ENCODE peak calls at places on chromosome 21, in five cellular contexts. One of them, this sample, is unnamed. For H3K27me3, the result is how much of the 10 kb centered on the place peaks cover.

GRCh38 chr21:33940164-33940563 is 24.6 kb upstream of the ATP5PO start:
- DNase-seq in ovary: no peak
- DNase-seq in stomach: no peak
- DNase-seq in suprapubic skin: no peak
- DNase-seq in K562: no peak
- DNase-seq in this sample: no peak

GRCh38 chr21:34132202-34132601 is 58.8 kb downstream of the MRPS6 start:
- DNase-seq in ovary: no peak
- DNase-seq in suprapubic skin: no peak
- DNase-seq in stomach: no peak
- DNase-seq in K562: no peak
- DNase-seq in this sample: no peak

GRCh38 chr21:15722591-15723324 is 7.0 kb upstream of the USP25 start:
- DNase-seq in K562: no peak
- DNase-seq in suprapubic skin: no peak
- DNase-seq in ovary: no peak
- DNase-seq in stomach: peak
- DNase-seq in this sample: no peak

GRCh38 chr21:29293495-29293894 is 5.2 kb upstream of the BACH1 start:
- DNase-seq in ovary: no peak
- DNase-seq in stomach: no peak
- DNase-seq in suprapubic skin: no peak
- DNase-seq in K562: no peak
- DNase-seq in this sample: no peak

GRCh38 chr21:33640697-33641338 is 723 bp downstream of the CRYZL1 start:
- DNase-seq in stomach: no peak
- DNase-seq in K562: peak
- DNase-seq in suprapubic skin: no peak
- DNase-seq in ovary: no peak
- DNase-seq in this sample: no peak

GRCh38 chr21:40386301-40386911 is 460.6 kb downstream of the DSCAM start:
- DNase-seq in stomach: peak
- DNase-seq in suprapubic skin: no peak
- DNase-seq in K562: peak
- DNase-seq in ovary: no peak
- DNase-seq in this sample: peak

GRCh38 chr21:36917487-36918158 is 48.8 kb downstream of the HLCS start:
- DNase-seq in K562: peak
- DNase-seq in stomach: peak
- DNase-seq in ovary: no peak
- DNase-seq in suprapubic skin: no peak
- DNase-seq in this sample: no peak

GRCh38 chr21:16388291-16388690 is 658.5 kb downstream of the USP25 start:
- DNase-seq in stomach: no peak
- DNase-seq in ovary: no peak
- DNase-seq in K562: no peak
- DNase-seq in suprapubic skin: no peak
- DNase-seq in this sample: no peak

GRCh38 chr21:17050646-17051045 is 462.2 kb upstream of the CXADR start:
- DNase-seq in suprapubic skin: no peak
- DNase-seq in ovary: no peak
- DNase-seq in stomach: no peak
- DNase-seq in K562: no peak
- DNase-seq in this sample: no peak

GRCh38 chr21:15276243-15276642 is 211.4 kb upstream of the NRIP1 start:
- DNase-seq in ovary: no peak
- DNase-seq in suprapubic skin: no peak
- DNase-seq in K562: no peak
- DNase-seq in stomach: no peak
- DNase-seq in this sample: no peak

GRCh38 chr21:46634966-46635323 is 529 bp upstream of the PRMT2 start:
- DNase-seq in stomach: peak
- DNase-seq in suprapubic skin: no peak
- DNase-seq in K562: peak
- DNase-seq in ovary: peak
- DNase-seq in this sample: peak

GRCh38 chr21:16891821-16892220 is 621.0 kb upstream of the CXADR start:
- DNase-seq in stomach: no peak
- DNase-seq in K562: no peak
- DNase-seq in ovary: no peak
- DNase-seq in suprapubic skin: no peak
- DNase-seq in this sample: no peak

GRCh38 chr21:27171704-27172103 is 204.8 kb upstream of the ADAMTS5 start:
- DNase-seq in stomach: no peak
- DNase-seq in ovary: no peak
- DNase-seq in K562: no peak
- DNase-seq in suprapubic skin: no peak
- DNase-seq in this sample: no peak

GRCh38 chr21:21010228-21010627 is 12.0 kb downstream of the NCAM2 start:
- DNase-seq in stomach: no peak
- DNase-seq in ovary: no peak
- DNase-seq in K562: no peak
- DNase-seq in suprapubic skin: no peak
- DNase-seq in this sample: no peak

GRCh38 chr21:21279193-21279901 is 281.1 kb downstream of the NCAM2 start:
- DNase-seq in stomach: no peak
- DNase-seq in suprapubic skin: no peak
- DNase-seq in ovary: no peak
- DNase-seq in K562: no peak
- DNase-seq in this sample: no peak

GRCh38 chr21:31498985-31499384 is 154.9 kb upstream of the TIAM1 start:
- DNase-seq in suprapubic skin: no peak
- DNase-seq in ovary: no peak
- DNase-seq in stomach: no peak
- DNase-seq in K562: no peak
- DNase-seq in this sample: no peak

GRCh38 chr21:33109574-33110339 is 39.8 kb downstream of the OLIG1 start:
- DNase-seq in K562: no peak
- DNase-seq in suprapubic skin: peak
- DNase-seq in stomach: no peak
- DNase-seq in ovary: no peak
- DNase-seq in this sample: no peak

GRCh38 chr21:45421846-45422775 is 17.1 kb downstream of the COL18A1 start:
- DNase-seq in ovary: peak
- DNase-seq in suprapubic skin: no peak
- DNase-seq in K562: no peak
- DNase-seq in stomach: no peak
- DNase-seq in this sample: no peak
- H3K27me3 ChIP-seq in ovary: under half
- H3K27me3 ChIP-seq in suprapubic skin: under half
- H3K27me3 ChIP-seq in K562: under half
- H3K27me3 ChIP-seq in stomach: under half
- H3K27me3 ChIP-seq in this sample: under half

DNA sequence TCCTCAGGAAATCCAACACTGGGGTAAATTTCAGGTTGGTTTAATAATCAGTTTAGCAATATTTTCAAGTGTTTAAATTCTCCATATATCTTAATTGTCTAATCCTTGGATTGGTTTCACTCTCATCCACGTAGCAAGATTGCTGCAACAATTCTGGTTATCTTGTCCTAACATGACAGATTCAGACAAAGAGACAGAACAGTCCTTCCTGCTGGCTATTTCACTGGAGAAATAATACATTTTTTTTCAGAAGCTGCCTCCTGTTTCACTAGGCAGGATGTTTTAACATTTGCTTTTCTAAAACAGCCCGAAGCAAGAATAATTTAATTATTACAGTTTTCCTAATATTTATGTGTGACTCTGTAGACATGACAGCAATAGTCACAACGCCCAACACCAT is 2011.2 kb downstream of the NCAM2 start:
- DNase-seq in K562: no peak
- DNase-seq in suprapubic skin: no peak
- DNase-seq in stomach: no peak
- DNase-seq in ovary: no peak
- DNase-seq in this sample: no peak
- TF ChIP-seq EP300 in K562: no peak
- TF ChIP-seq EP300 in suprapubic skin: no peak
- TF ChIP-seq EP300 in stomach: no peak
- TF ChIP-seq EP300 in ovary: no peak
- TF ChIP-seq EP300 in this sample: no peak

DNA sequence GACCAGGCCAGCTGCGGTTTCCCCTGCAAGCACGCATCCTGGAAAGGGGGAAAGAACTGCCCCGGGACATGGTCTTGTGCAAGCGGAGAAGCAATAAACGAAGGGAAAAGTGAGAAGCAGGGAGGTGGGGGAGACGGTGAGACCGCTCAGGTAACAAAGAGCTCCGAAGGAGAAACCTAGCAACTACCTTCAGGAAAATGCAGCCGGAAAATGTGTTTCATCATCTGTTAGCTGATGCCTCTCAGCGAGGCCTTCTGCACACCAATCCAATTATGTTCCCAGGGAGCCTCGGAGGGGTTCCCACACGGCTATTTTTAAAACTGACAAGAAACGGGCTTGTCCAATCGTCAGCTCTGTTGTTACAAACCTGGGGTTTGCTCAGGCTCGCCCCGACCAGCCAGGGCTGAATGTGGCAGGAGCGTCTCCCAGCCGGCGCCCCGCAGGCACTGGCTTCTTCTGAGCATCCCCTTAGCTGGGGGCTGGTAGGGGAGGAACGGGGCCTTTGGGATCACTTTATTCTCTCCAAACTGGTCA is 3.4 kb downstream of the RIPK4 start:
- DNase-seq in stomach: no peak
- DNase-seq in K562: no peak
- DNase-seq in ovary: no peak
- DNase-seq in suprapubic skin: no peak
- DNase-seq in this sample: no peak
- H3K27me3 ChIP-seq in stomach: under half
- H3K27me3 ChIP-seq in K562: half or more
- H3K27me3 ChIP-seq in ovary: under half
- H3K27me3 ChIP-seq in suprapubic skin: under half
- H3K27me3 ChIP-seq in this sample: under half

GRCh38 chr21:43789276-43790052 is at the start of gene RRP1:
- DNase-seq in stomach: peak
- DNase-seq in K562: peak
- DNase-seq in suprapubic skin: peak
- DNase-seq in ovary: peak
- DNase-seq in this sample: peak
- TF ChIP-seq EP300 in stomach: no peak
- TF ChIP-seq EP300 in K562: no peak
- TF ChIP-seq EP300 in suprapubic skin: no peak
- TF ChIP-seq EP300 in ovary: no peak
- TF ChIP-seq EP300 in this sample: peak

GRCh38 chr21:38671716-38672115 is 134.0 kb upstream of the ETS2 start:
- DNase-seq in stomach: no peak
- DNase-seq in suprapubic skin: no peak
- DNase-seq in ovary: no peak
- DNase-seq in K562: no peak
- DNase-seq in this sample: no peak
- H3K27me3 ChIP-seq in stomach: under half
- H3K27me3 ChIP-seq in suprapubic skin: under half
- H3K27me3 ChIP-seq in ovary: under half
- H3K27me3 ChIP-seq in K562: under half
- H3K27me3 ChIP-seq in this sample: under half

GRCh38 chr21:18524097-18524496 is 120.5 kb upstream of the TMPRSS15 start:
- DNase-seq in suprapubic skin: no peak
- DNase-seq in ovary: no peak
- DNase-seq in stomach: no peak
- DNase-seq in K562: no peak
- DNase-seq in this sample: no peak
- TF ChIP-seq EP300 in suprapubic skin: no peak
- TF ChIP-seq EP300 in ovary: no peak
- TF ChIP-seq EP300 in stomach: no peak
- TF ChIP-seq EP300 in K562: no peak
- TF ChIP-seq EP300 in this sample: no peak

GRCh38 chr21:18986197-18986596 is 582.6 kb upstream of the TMPRSS15 start:
- DNase-seq in ovary: no peak
- DNase-seq in stomach: no peak
- DNase-seq in suprapubic skin: no peak
- DNase-seq in K562: no peak
- DNase-seq in this sample: no peak

GRCh38 chr21:18985584-18985983 is 582.0 kb upstream of the TMPRSS15 start:
- DNase-seq in suprapubic skin: no peak
- DNase-seq in ovary: no peak
- DNase-seq in K562: no peak
- DNase-seq in stomach: no peak
- DNase-seq in this sample: no peak

GRCh38 chr21:18991846-18992245 is 588.3 kb upstream of the TMPRSS15 start:
- DNase-seq in stomach: no peak
- DNase-seq in ovary: no peak
- DNase-seq in K562: no peak
- DNase-seq in suprapubic skin: no peak
- DNase-seq in this sample: no peak

GRCh38 chr21:18987515-18988026 is 584.0 kb upstream of the TMPRSS15 start:
- DNase-seq in K562: no peak
- DNase-seq in stomach: no peak
- DNase-seq in ovary: no peak
- DNase-seq in suprapubic skin: no peak
- DNase-seq in this sample: no peak
- H3K27me3 ChIP-seq in K562: under half
- H3K27me3 ChIP-seq in stomach: under half
- H3K27me3 ChIP-seq in ovary: under half
- H3K27me3 ChIP-seq in suprapubic skin: under half
- H3K27me3 ChIP-seq in this sample: under half

GRCh38 chr21:35323947-35324346 is 274.8 kb upstream of the RUNX1 start:
- DNase-seq in K562: no peak
- DNase-seq in suprapubic skin: no peak
- DNase-seq in stomach: no peak
- DNase-seq in ovary: peak
- DNase-seq in this sample: no peak
- TF ChIP-seq EP300 in K562: no peak
- TF ChIP-seq EP300 in suprapubic skin: no peak
- TF ChIP-seq EP300 in stomach: peak
- TF ChIP-seq EP300 in ovary: no peak
- TF ChIP-seq EP300 in this sample: no peak

This sample was measured in tibial nerve.